ENCODE peak calls at places on chromosomes 6 and 20, in four cellular contexts. W, U, B and M are unnamed samples.

GRCh38 chr6:79296211-79296610 is 61.7 kb upstream of the HMGN3 start:
- DNase-seq in W (no peak), U (no peak), B (no peak), M (no peak)

GRCh38 chr6:54730767-54731665 is 115.6 kb upstream of the FAM83B start:
- DNase-seq in W (no peak), U (no peak), B (no peak), M (no peak)

GRCh38 chr6:33853026-33853425 is 49.2 kb upstream of the MLN start:
- DNase-seq in W (no peak), U (no peak), B (no peak), M (no peak)

GRCh38 chr6:148192310-148192709 is 150.3 kb upstream of the SASH1 start:
- DNase-seq in W (no peak), U (no peak), B (peak), M (no peak)

GRCh38 chr6:36962874-36963273 is 8.3 kb downstream of the PI16 start:
- DNase-seq in W (no peak), U (peak), B (peak), M (peak)

GRCh38 chr20:15802020-15802419 is 771.2 kb downstream of the KIF16B start:
- DNase-seq in W (no peak), U (no peak), B (no peak), M (no peak)

GRCh38 chr6:66937180-66937579 is 1230.2 kb upstream of the EYS start:
- DNase-seq in W (no peak), U (no peak), B (no peak), M (no peak)

GRCh38 chr20:64080013-64080812 is at the start of gene OPRL1:
- DNase-seq in W (no peak), U (no peak), B (no peak), M (no peak)

GRCh38 chr6:17169701-17170100 is 67.9 kb downstream of the STMND1 start:
- DNase-seq in W (no peak), U (no peak), B (no peak), M (no peak)

GRCh38 chr6:15066433-15067337 is 179.2 kb upstream of the JARID2 start:
- DNase-seq in W (peak), U (no peak), B (peak), M (no peak)